ENCODE peak calls at places on chromosomes 1 and 21, in six cellular contexts. P, U, L, G, T and R are unnamed samples.

GRCh38 chr1:111894497-111894896 is 95.0 kb downstream of the KCND3 start:
- DNase-seq in P (no peak), U (no peak), L (no peak), G (no peak), T (no peak), R (no peak)

GRCh38 chr1:69246721-69247120 is 321.0 kb upstream of the LRRC7 start:
- DNase-seq in P (no peak), U (no peak), L (no peak), G (no peak), T (no peak), R (peak; percentile 6)

GRCh38 chr1:198647055-198647454 is 8.2 kb downstream of the PTPRC start:
- DNase-seq in P (no peak), U (no peak), L (no peak), G (no peak), T (no peak), R (no peak)

GRCh38 chr1:205827623-205828022 is 14.6 kb upstream of the SLC41A1 start:
- DNase-seq in P (no peak), U (no peak), L (no peak), G (no peak), T (no peak), R (no peak)

GRCh38 chr1:217095050-217095622 is 371.9 kb upstream of the ESRRG start:
- DNase-seq in P (no peak), U (no peak), L (no peak), G (no peak), T (no peak), R (no peak)

GRCh38 chr1:3745590-3746381 is 6.5 kb upstream of the CCDC27 start:
- DNase-seq in P (no peak), U (no peak), L (peak; percentile 34), G (no peak), T (no peak), R (peak; percentile 15)

GRCh38 chr1:58885998-58886397 is 102.2 kb upstream of the JUN start:
- DNase-seq in P (no peak), U (peak; percentile 45), L (no peak), G (no peak), T (no peak), R (peak; percentile 55)

GRCh38 chr1:193115629-193116227 is 6.1 kb upstream of the CDC73 start:
- DNase-seq in P (no peak), U (peak; percentile 78), L (no peak), G (peak; percentile 100), T (no peak), R (peak; percentile 99)

GRCh38 chr1:156063997-156064285 is 3.0 kb downstream of the RAB25 start:
- DNase-seq in P (no peak), U (no peak), L (no peak), G (no peak), T (no peak), R (no peak)

GRCh38 chr1:10065344-10065685 is 32.6 kb downstream of the UBE4B start:
- DNase-seq in P (no peak), U (no peak), L (peak; percentile 49), G (no peak), T (no peak), R (no peak)

GRCh38 chr1:153652795-153653507 is 5.6 kb upstream of the SNAPIN start:
- DNase-seq in P (no peak), U (peak; percentile 44), L (no peak), G (peak; percentile 78), T (no peak), R (peak; percentile 80)

GRCh38 chr1:151596166-151596933 is 15.5 kb upstream of the SNX27 start:
- DNase-seq in P (no peak), U (no peak), L (no peak), G (peak; percentile 94), T (no peak), R (no peak)

GRCh38 chr1:109783436-109783835 is 19.7 kb upstream of the EPS8L3 start:
- DNase-seq in P (no peak), U (peak; percentile 80), L (no peak), G (peak; percentile 95), T (no peak), R (peak; percentile 88)

GRCh38 chr21:46634966-46635323 is 529 bp upstream of the PRMT2 start:
- DNase-seq in P (no peak), U (peak; percentile 77), L (no peak), G (peak; percentile 88), T (no peak), R (peak; percentile 92)

GRCh38 chr1:230392141-230392909 is 33.8 kb downstream of the PGBD5 start:
- DNase-seq in P (no peak), U (no peak), L (no peak), G (no peak), T (no peak), R (no peak)

GRCh38 chr21:28216976-28217523 is 775.6 kb downstream of the LTN1 start:
- DNase-seq in P (no peak), U (no peak), L (no peak), G (peak; percentile 41), T (no peak), R (no peak)

GRCh38 chr1:170592591-170593111 is 60.7 kb downstream of the GORAB start:
- DNase-seq in P (no peak), U (no peak), L (no peak), G (no peak), T (no peak), R (peak; percentile 81)

GRCh38 chr1:214970016-214970415 is 112.5 kb upstream of the KCNK2 start:
- DNase-seq in P (no peak), U (no peak), L (no peak), G (peak; percentile 37), T (no peak), R (peak; percentile 86)

GRCh38 chr1:245685111-245685810 is 530.5 kb downstream of the KIF26B start:
- DNase-seq in P (no peak), U (no peak), L (no peak), G (no peak), T (no peak), R (no peak)

GRCh38 chr1:23483327-23484252 is at the start of gene ASAP3:
- DNase-seq in P (peak; percentile 40), U (peak; percentile 60), L (no peak), G (peak; percentile 46), T (peak; percentile 73), R (peak; percentile 63)

GRCh38 chr21:46049890-46050650 is 47.8 kb upstream of the COL6A2 start:
- DNase-seq in P (peak; percentile 6), U (no peak), L (no peak), G (no peak), T (no peak), R (no peak)

GRCh38 chr1:67572217-67572593 is 112.8 kb upstream of the GADD45A start:
- DNase-seq in P (no peak), U (no peak), L (no peak), G (peak; percentile 74), T (no peak), R (no peak)

GRCh38 chr1:4105300-4105880 is 205.3 kb upstream of the C1orf174 start:
- DNase-seq in P (no peak), U (no peak), L (no peak), G (no peak), T (no peak), R (no peak)

GRCh38 chr1:208280681-208281439 is 36.7 kb upstream of the PLXNA2 start:
- DNase-seq in P (no peak), U (no peak), L (no peak), G (peak; percentile 8), T (no peak), R (no peak)

GRCh38 chr1:182611787-182612186 is 7.6 kb upstream of the RGS16 start:
- DNase-seq in P (no peak), U (no peak), L (no peak), G (no peak), T (peak; percentile 71), R (no peak)

GRCh38 chr1:151815716-151816327 is 10.6 kb upstream of the LINGO4 start:
- DNase-seq in P (no peak), U (no peak), L (no peak), G (no peak), T (no peak), R (no peak)

GRCh38 chr1:65674522-65674921 is 118.2 kb upstream of the PDE4B start:
- DNase-seq in P (no peak), U (no peak), L (no peak), G (no peak), T (no peak), R (no peak)

GRCh38 chr1:13751458-13751871 is 51.5 kb downstream of the PRDM2 start:
- DNase-seq in P (no peak), U (no peak), L (no peak), G (no peak), T (no peak), R (peak; percentile 29)

GRCh38 chr21:21436012-21436545 is 437.9 kb downstream of the NCAM2 start:
- DNase-seq in P (no peak), U (peak; percentile 9), L (no peak), G (peak; percentile 6), T (no peak), R (peak; percentile 34)

GRCh38 chr1:158185770-158186705 is 5.3 kb downstream of the CD1D start:
- DNase-seq in P (no peak), U (no peak), L (no peak), G (no peak), T (no peak), R (no peak)

GRCh38 chr1:77282866-77283539 is 1.2 kb downstream of the AK5 start:
- DNase-seq in P (peak; percentile 12), U (peak; percentile 44), L (peak; percentile 44), G (no peak), T (peak; percentile 78), R (peak; percentile 46)

GRCh38 chr1:180594723-180595122 is 36.0 kb downstream of the OVAAL start:
- DNase-seq in P (no peak), U (no peak), L (no peak), G (no peak), T (no peak), R (peak; percentile 27)

GRCh38 chr1:94031154-94031553 is 89.8 kb downstream of the ABCA4 start:
- DNase-seq in P (no peak), U (no peak), L (no peak), G (peak; percentile 38), T (no peak), R (no peak)

GRCh38 chr1:29445330-29445729 is 209.0 kb downstream of the PTPRU start:
- DNase-seq in P (no peak), U (no peak), L (no peak), G (no peak), T (no peak), R (no peak)

GRCh38 chr1:244337839-244338238 is 113.9 kb downstream of the ADSS2 start:
- DNase-seq in P (no peak), U (no peak), L (no peak), G (no peak), T (peak; percentile 3), R (no peak)

GRCh38 chr1:218459450-218459849 is 114.3 kb downstream of the TGFB2 start:
- DNase-seq in P (no peak), U (no peak), L (no peak), G (no peak), T (no peak), R (no peak)

GRCh38 chr1:225835752-225836151 is 25.8 kb downstream of the EPHX1 start:
- DNase-seq in P (no peak), U (peak; percentile 60), L (no peak), G (peak; percentile 13), T (no peak), R (peak; percentile 29)

GRCh38 chr1:53734650-53735211 is 4.2 kb downstream of the GLIS1 start:
- DNase-seq in P (no peak), U (no peak), L (no peak), G (peak; percentile 40), T (no peak), R (peak; percentile 20)

GRCh38 chr21:30329203-30329868 is 8.2 kb downstream of the KRTAP27-1 start:
- DNase-seq in P (no peak), U (no peak), L (no peak), G (no peak), T (no peak), R (no peak)